ENCODE peak calls at places on chromosomes 1 and 21, in four cellular contexts. One of them, this sample, is unnamed.

GRCh38 chr1:52899445-52899894 is 22.1 kb downstream of the ECHDC2 start:
- DNase-seq in RCC 7860: no peak
- DNase-seq in activated CD8-positive, alpha-beta memory T cell treated with anti-CD3 and anti-CD28 coated beads, Interleukin-2, amount 50 U/mL, for 48 hours: no peak
- DNase-seq in cardiac fibroblast: no peak
- DNase-seq in this sample: no peak

GRCh38 chr1:182394055-182394775 is 2.6 kb upstream of the GLUL start:
- DNase-seq in RCC 7860: no peak
- DNase-seq in activated CD8-positive, alpha-beta memory T cell treated with anti-CD3 and anti-CD28 coated beads, Interleukin-2, amount 50 U/mL, for 48 hours: no peak
- DNase-seq in cardiac fibroblast: no peak
- DNase-seq in this sample: no peak

GRCh38 chr1:32924881-32925344 is 23.7 kb upstream of the TMEM54 start:
- DNase-seq in cardiac fibroblast: no peak
- DNase-seq in activated CD8-positive, alpha-beta memory T cell treated with anti-CD3 and anti-CD28 coated beads, Interleukin-2, amount 50 U/mL, for 48 hours: no peak
- DNase-seq in RCC 7860: no peak
- DNase-seq in this sample: no peak

GRCh38 chr1:50497007-50497406 is 73.8 kb upstream of the DMRTA2 start:
- DNase-seq in RCC 7860: no peak
- DNase-seq in activated CD8-positive, alpha-beta memory T cell treated with anti-CD3 and anti-CD28 coated beads, Interleukin-2, amount 50 U/mL, for 48 hours: no peak
- DNase-seq in cardiac fibroblast: no peak
- DNase-seq in this sample: no peak

GRCh38 chr1:17636612-17637011 is 97.1 kb downstream of the ARHGEF10L start:
- DNase-seq in RCC 7860: peak; percentile 29
- DNase-seq in activated CD8-positive, alpha-beta memory T cell treated with anti-CD3 and anti-CD28 coated beads, Interleukin-2, amount 50 U/mL, for 48 hours: no peak
- DNase-seq in cardiac fibroblast: peak; percentile 46
- DNase-seq in this sample: no peak

GRCh38 chr1:1033009-1033587 is 13.2 kb downstream of the AGRN start:
- DNase-seq in cardiac fibroblast: peak; percentile 64
- DNase-seq in RCC 7860: no peak
- DNase-seq in activated CD8-positive, alpha-beta memory T cell treated with anti-CD3 and anti-CD28 coated beads, Interleukin-2, amount 50 U/mL, for 48 hours: peak; percentile 95
- DNase-seq in this sample: peak; percentile 94

GRCh38 chr1:89942825-89943658 is 51.9 kb upstream of the ZNF326 start:
- DNase-seq in cardiac fibroblast: peak; percentile 77
- DNase-seq in RCC 7860: no peak
- DNase-seq in activated CD8-positive, alpha-beta memory T cell treated with anti-CD3 and anti-CD28 coated beads, Interleukin-2, amount 50 U/mL, for 48 hours: no peak
- DNase-seq in this sample: no peak

GRCh38 chr1:208161005-208161404 is 83.2 kb downstream of the PLXNA2 start:
- DNase-seq in cardiac fibroblast: no peak
- DNase-seq in activated CD8-positive, alpha-beta memory T cell treated with anti-CD3 and anti-CD28 coated beads, Interleukin-2, amount 50 U/mL, for 48 hours: no peak
- DNase-seq in RCC 7860: no peak
- DNase-seq in this sample: no peak

GRCh38 chr1:177065430-177065829 is 99.1 kb downstream of the ASTN1 start:
- DNase-seq in RCC 7860: no peak
- DNase-seq in activated CD8-positive, alpha-beta memory T cell treated with anti-CD3 and anti-CD28 coated beads, Interleukin-2, amount 50 U/mL, for 48 hours: no peak
- DNase-seq in cardiac fibroblast: no peak
- DNase-seq in this sample: no peak

GRCh38 chr1:51734899-51735745 is 118.2 kb downstream of the OSBPL9 start:
- DNase-seq in RCC 7860: no peak
- DNase-seq in cardiac fibroblast: peak; percentile 7
- DNase-seq in activated CD8-positive, alpha-beta memory T cell treated with anti-CD3 and anti-CD28 coated beads, Interleukin-2, amount 50 U/mL, for 48 hours: no peak
- DNase-seq in this sample: no peak

GRCh38 chr1:110471131-110471530 is 20.2 kb downstream of the PROK1 start:
- DNase-seq in RCC 7860: no peak
- DNase-seq in cardiac fibroblast: no peak
- DNase-seq in activated CD8-positive, alpha-beta memory T cell treated with anti-CD3 and anti-CD28 coated beads, Interleukin-2, amount 50 U/mL, for 48 hours: no peak
- DNase-seq in this sample: no peak

GRCh38 chr1:245516178-245516829 is 361.5 kb downstream of the KIF26B start:
- DNase-seq in activated CD8-positive, alpha-beta memory T cell treated with anti-CD3 and anti-CD28 coated beads, Interleukin-2, amount 50 U/mL, for 48 hours: no peak
- DNase-seq in cardiac fibroblast: peak; percentile 23
- DNase-seq in RCC 7860: no peak
- DNase-seq in this sample: no peak

GRCh38 chr1:6521502-6521901 is 30.0 kb upstream of the PLEKHG5 start:
- DNase-seq in activated CD8-positive, alpha-beta memory T cell treated with anti-CD3 and anti-CD28 coated beads, Interleukin-2, amount 50 U/mL, for 48 hours: no peak
- DNase-seq in cardiac fibroblast: no peak
- DNase-seq in RCC 7860: no peak
- DNase-seq in this sample: no peak

GRCh38 chr1:92877081-92877711 is 45.4 kb downstream of the RPL5 start:
- DNase-seq in cardiac fibroblast: no peak
- DNase-seq in RCC 7860: no peak
- DNase-seq in activated CD8-positive, alpha-beta memory T cell treated with anti-CD3 and anti-CD28 coated beads, Interleukin-2, amount 50 U/mL, for 48 hours: no peak
- DNase-seq in this sample: no peak

GRCh38 chr21:38349111-38349746 is 92.4 kb downstream of the KCNJ15 start:
- DNase-seq in activated CD8-positive, alpha-beta memory T cell treated with anti-CD3 and anti-CD28 coated beads, Interleukin-2, amount 50 U/mL, for 48 hours: no peak
- DNase-seq in cardiac fibroblast: peak; percentile 87
- DNase-seq in RCC 7860: no peak
- DNase-seq in this sample: no peak

This sample was measured in type B pancreatic cell.